ENCODE peak calls at places on chromosome 12, in ten cellular contexts. Z is stomach, R is HFF-Myc, Y is AG10803, N is fibroblast of mammary gland, Q is bronchial epithelial cell, M is lung, W is fibroblast of the aortic adventitia, V is IMR-90, A is body of pancreas. E is an unnamed sample.

GRCh38 chr12:5441497-5442236 is 9.8 kb downstream of the NTF3 start:
- DNase-seq in V (peak; percentile 81), N (no peak), R (no peak), W (peak; percentile 7), A (peak; percentile 16), Q (no peak), Z (no peak), Y (peak; percentile 95), M (no peak), E (no peak)

GRCh38 chr12:47207005-47207717 is 127.4 kb upstream of the AMIGO2 start:
- DNase-seq in Q (no peak), M (peak; percentile 40), Z (no peak), Y (no peak), V (no peak), N (no peak), A (peak; percentile 35), W (no peak), R (no peak), E (no peak)

GRCh38 chr12:8734873-8735381 is 37.1 kb downstream of the RIMKLB start:
- DNase-seq in R (no peak), N (no peak), V (peak; percentile 19), Y (peak; percentile 8), M (no peak), Z (no peak), Q (no peak), W (peak; percentile 33), A (no peak), E (no peak)

GRCh38 chr12:70106347-70106746 is 136.9 kb upstream of the CNOT2 start:
- DNase-seq in N (no peak), W (no peak), R (no peak), M (no peak), Q (no peak), V (no peak), Y (no peak), Z (no peak), A (no peak), E (no peak)

GRCh38 chr12:58087428-58088117 is 146.2 kb downstream of the ATP23 start:
- DNase-seq in Y (no peak), R (no peak), V (no peak), Q (no peak), A (no peak), W (no peak), Z (no peak), M (no peak), N (no peak), E (no peak)

GRCh38 chr12:57085999-57086950 is 2.6 kb upstream of the NAB2 start:
- DNase-seq in W (peak; percentile 82), M (no peak), Z (peak; percentile 37), Q (peak; percentile 73), N (peak; percentile 83), Y (peak; percentile 67), A (peak; percentile 61), R (peak; percentile 67), V (peak; percentile 83), E (no peak)

GRCh38 chr12:58249610-58250009 is 308.2 kb downstream of the ATP23 start:
- DNase-seq in A (no peak), R (no peak), Y (no peak), W (no peak), Q (no peak), Z (no peak), N (peak; percentile 25), V (no peak), M (no peak), E (no peak)

GRCh38 chr12:7158866-7159600 is 28.9 kb downstream of the CLSTN3 start:
- DNase-seq in Q (no peak), M (no peak), A (no peak), N (no peak), Z (no peak), R (no peak), Y (no peak), W (no peak), V (no peak), E (no peak)

GRCh38 chr12:118591-118990 is 52.0 kb downstream of the IQSEC3 start:
- DNase-seq in R (no peak), Q (no peak), Y (no peak), W (no peak), Z (no peak), M (no peak), N (no peak), V (no peak), A (no peak), E (no peak)

GRCh38 chr12:117311-117710 is 50.7 kb downstream of the IQSEC3 start:
- DNase-seq in A (no peak), M (no peak), N (no peak), R (no peak), Q (no peak), V (no peak), Z (no peak), W (no peak), Y (no peak), E (no peak)

GRCh38 chr12:121647-122046 is 55.1 kb downstream of the IQSEC3 start:
- DNase-seq in M (no peak), W (no peak), N (no peak), Z (no peak), A (no peak), V (no peak), Q (no peak), Y (no peak), R (no peak), E (no peak)

GRCh38 chr12:117816-118345 is 51.3 kb downstream of the IQSEC3 start:
- DNase-seq in W (no peak), Z (no peak), V (no peak), Y (no peak), N (no peak), R (no peak), Q (no peak), A (no peak), M (no peak), E (no peak)

GRCh38 chr12:120951-121350 is 54.4 kb downstream of the IQSEC3 start:
- DNase-seq in Y (no peak), R (no peak), V (no peak), Z (no peak), N (no peak), M (no peak), Q (no peak), A (no peak), W (no peak), E (no peak)
- TF ChIP-seq CTCF in Y (no peak), R (no peak), V (no peak), Z (no peak), N (no peak), M (no peak), Q (no peak), A (no peak), W (no peak), E (no peak)

GRCh38 chr12:1796515-1797010 is 23.8 kb upstream of the LRTM2 start:
- DNase-seq in V (no peak), Q (no peak), M (no peak), A (peak; percentile 47), W (no peak), R (no peak), Y (peak; percentile 24), Z (peak; percentile 45), N (peak; percentile 19), E (no peak)
- H3K4me3 ChIP-seq in V (peak overlapping the region; percentile 37), Q (peak overlapping the region; percentile 75), M (peak overlapping the region; percentile 66), A (peak overlapping the region; percentile 1), W (peak overlapping the region; percentile 56), R (peak overlapping the region; percentile 50), Y (peak overlapping the region; percentile 65), Z (peak overlapping the region; percentile 58), N (peak overlapping the region; percentile 55), E (peak overlapping the region; percentile 53)

GRCh38 chr12:19646599-19646998 is 207.3 kb downstream of the AEBP2 start:
- DNase-seq in N (no peak), Z (no peak), Y (no peak), Q (no peak), M (no peak), W (no peak), A (no peak), V (no peak), R (no peak), E (no peak)

GRCh38 chr12:19642305-19642704 is 203.0 kb downstream of the AEBP2 start:
- DNase-seq in W (no peak), V (no peak), Q (no peak), R (no peak), Y (no peak), Z (no peak), N (no peak), A (no peak), M (no peak), E (no peak)

GRCh38 chr12:19641235-19642080 is 202.2 kb downstream of the AEBP2 start:
- DNase-seq in Y (peak; percentile 13), V (no peak), A (peak; percentile 7), R (no peak), M (no peak), Q (no peak), W (peak; percentile 68), N (peak; percentile 47), Z (no peak), E (no peak)

GRCh38 chr12:19645823-19646222 is 206.5 kb downstream of the AEBP2 start:
- DNase-seq in Y (no peak), V (no peak), N (no peak), Q (no peak), M (no peak), A (no peak), W (no peak), Z (no peak), R (no peak), E (no peak)

GRCh38 chr12:19643635-19644034 is 204.3 kb downstream of the AEBP2 start:
- DNase-seq in A (no peak), W (peak; percentile 78), N (peak; percentile 67), Z (no peak), V (peak; percentile 68), R (peak; percentile 25), M (no peak), Q (peak; percentile 57), Y (peak; percentile 58), E (no peak)
- TF ChIP-seq CTCF in A (no peak), W (peak; percentile 81), N (peak; percentile 70), Z (no peak), V (peak; percentile 70), R (peak; percentile 62), M (no peak), Q (peak; percentile 54), Y (peak; percentile 80), E (no peak)

GRCh38 chr12:122523846-122524718 is 2.7 kb downstream of the RSRC2 start:
- DNase-seq in M (no peak), A (no peak), N (no peak), W (peak; percentile 36), V (peak; percentile 12), R (no peak), Z (no peak), Q (no peak), Y (peak; percentile 14), E (no peak)

GRCh38 chr12:122527478-122527944 is 462 bp downstream of the KNTC1 start:
- DNase-seq in Q (peak; percentile 34), M (peak; percentile 30), N (peak; percentile 40), V (peak; percentile 21), Y (no peak), W (no peak), Z (no peak), A (no peak), R (no peak), E (no peak)

GRCh38 chr12:122528992-122529391 is 1.9 kb downstream of the KNTC1 start:
- DNase-seq in M (no peak), Q (no peak), A (no peak), Y (no peak), W (no peak), N (no peak), Z (no peak), V (no peak), R (no peak), E (no peak)

GRCh38 chr12:122526683-122527477 is at the start of the genes KNTC1 and RSRC2:
- DNase-seq in Q (peak; percentile 98), Y (peak; percentile 99), A (peak; percentile 100), Z (peak; percentile 99), V (peak; percentile 100), M (peak; percentile 99), N (peak; percentile 100), W (peak; percentile 100), R (peak; percentile 99), E (peak; percentile 99)

GRCh38 chr12:122528582-122528981 is 1.5 kb downstream of the KNTC1 start:
- DNase-seq in V (no peak), R (no peak), M (no peak), A (no peak), W (no peak), Y (no peak), Z (no peak), Q (no peak), N (no peak), E (no peak)
- H3K4me3 ChIP-seq in V (no peak overlapping the region), R (peak overlapping the region; percentile 84), M (no peak overlapping the region), A (no peak overlapping the region), W (no peak overlapping the region), Y (no peak overlapping the region), Z (no peak overlapping the region), Q (no peak overlapping the region), N (no peak overlapping the region), E (peak overlapping the region; percentile 62)